ENCODE peak calls at places on chromosomes 12 and 14, in nine cellular contexts. S is pancreas; L is CD8-positive, alpha-beta memory T cell; P is transverse colon; H is K562; R is heart right ventricle; U is A549; B is body of pancreas; E is trophoblast cell. Q is an unnamed sample.

GRCh38 chr12:131250028-131250950 is 296.6 kb downstream of the ADGRD1 start:
- DNase-seq in S (no peak), L (no peak), P (no peak), H (no peak), R (no peak), U (no peak), B (no peak), E (no peak), Q (no peak)

GRCh38 chr12:113286712-113287111 is 48.2 kb downstream of the SLC8B1 start:
- DNase-seq in S (no peak), L (no peak), P (no peak), H (no peak), R (no peak), U (no peak), B (no peak), E (no peak), Q (no peak)

GRCh38 chr12:45989277-45989856 is 1.0 kb downstream of the SCAF11 start:
- DNase-seq in S (no peak), L (no peak), P (no peak), H (no peak), R (no peak), U (peak; percentile 15), B (no peak), E (peak; percentile 55), Q (no peak)

GRCh38 chr12:5733136-5733755 is 211.8 kb downstream of the ANO2 start:
- DNase-seq in S (no peak), L (no peak), P (no peak), H (no peak), R (no peak), U (no peak), B (peak; percentile 67), E (no peak), Q (no peak)

GRCh38 chr14:74510211-74510931 is 16.8 kb downstream of the ISCA2 start:
- DNase-seq in S (peak; percentile 47), L (no peak), P (no peak), H (no peak), R (no peak), U (no peak), B (no peak), E (no peak), Q (no peak)

GRCh38 chr12:42588981-42589464 is 523 bp downstream of the PRICKLE1 start:
- DNase-seq in S (peak; percentile 68), L (no peak), P (peak; percentile 13), H (peak; percentile 15), R (peak; percentile 55), U (peak; percentile 41), B (peak; percentile 33), E (peak; percentile 37), Q (no peak)

GRCh38 chr12:14399871-14400270 is 34.4 kb downstream of the ATF7IP start:
- DNase-seq in S (no peak), L (no peak), P (no peak), H (no peak), R (no peak), U (no peak), B (no peak), E (no peak), Q (no peak)

GRCh38 chr12:11877102-11877826 is 193.5 kb upstream of the BCL2L14 start:
- DNase-seq in S (no peak), L (no peak), P (no peak), H (no peak), R (no peak), U (no peak), B (no peak), E (no peak), Q (no peak)

GRCh38 chr12:32047357-32047828 is 59.3 kb upstream of the BICD1 start:
- DNase-seq in S (no peak), L (no peak), P (no peak), H (peak; percentile 81), R (no peak), U (no peak), B (no peak), E (no peak), Q (no peak)

GRCh38 chr14:100675664-100676063 is 51.0 kb upstream of the DLK1 start:
- DNase-seq in S (no peak), L (no peak), P (no peak), H (no peak), R (no peak), U (no peak), B (no peak), E (no peak), Q (no peak)

GRCh38 chr12:47586952-47587669 is 118.7 kb downstream of the RPAP3 start:
- DNase-seq in S (no peak), L (no peak), P (no peak), H (no peak), R (no peak), U (no peak), B (no peak), E (no peak), Q (no peak)

GRCh38 chr14:78633747-78634146 is 463.6 kb downstream of the NRXN3 start:
- DNase-seq in S (no peak), L (no peak), P (no peak), H (no peak), R (no peak), U (no peak), B (no peak), E (no peak), Q (peak; percentile 18)

GRCh38 chr14:38958589-38958988 is 144.4 kb downstream of the SEC23A start:
- DNase-seq in S (no peak), L (no peak), P (no peak), H (no peak), R (no peak), U (no peak), B (no peak), E (no peak), Q (no peak)

GRCh38 chr12:38906482-38907170 is 1.2 kb upstream of the CPNE8 start:
- DNase-seq in S (peak; percentile 93), L (peak; percentile 32), P (peak; percentile 91), H (peak; percentile 71), R (peak; percentile 87), U (peak; percentile 78), B (peak; percentile 86), E (peak; percentile 84), Q (peak; percentile 27)

GRCh38 chr12:38904932-38905479 is 385 bp downstream of the CPNE8 start:
- DNase-seq in S (peak; percentile 75), L (peak; percentile 13), P (peak; percentile 88), H (peak; percentile 53), R (peak; percentile 85), U (peak; percentile 79), B (peak; percentile 85), E (peak; percentile 99), Q (peak; percentile 35)

GRCh38 chr12:38903596-38903995 is 1.8 kb downstream of the CPNE8 start:
- DNase-seq in S (no peak), L (no peak), P (no peak), H (no peak), R (no peak), U (no peak), B (no peak), E (no peak), Q (no peak)

GRCh38 chr12:38905480-38906351 is at the start of gene CPNE8:
- DNase-seq in S (peak; percentile 81), L (peak; percentile 11), P (peak; percentile 84), H (peak; percentile 62), R (peak; percentile 84), U (peak; percentile 82), B (peak; percentile 77), E (peak; percentile 85), Q (peak; percentile 23)

DNA sequence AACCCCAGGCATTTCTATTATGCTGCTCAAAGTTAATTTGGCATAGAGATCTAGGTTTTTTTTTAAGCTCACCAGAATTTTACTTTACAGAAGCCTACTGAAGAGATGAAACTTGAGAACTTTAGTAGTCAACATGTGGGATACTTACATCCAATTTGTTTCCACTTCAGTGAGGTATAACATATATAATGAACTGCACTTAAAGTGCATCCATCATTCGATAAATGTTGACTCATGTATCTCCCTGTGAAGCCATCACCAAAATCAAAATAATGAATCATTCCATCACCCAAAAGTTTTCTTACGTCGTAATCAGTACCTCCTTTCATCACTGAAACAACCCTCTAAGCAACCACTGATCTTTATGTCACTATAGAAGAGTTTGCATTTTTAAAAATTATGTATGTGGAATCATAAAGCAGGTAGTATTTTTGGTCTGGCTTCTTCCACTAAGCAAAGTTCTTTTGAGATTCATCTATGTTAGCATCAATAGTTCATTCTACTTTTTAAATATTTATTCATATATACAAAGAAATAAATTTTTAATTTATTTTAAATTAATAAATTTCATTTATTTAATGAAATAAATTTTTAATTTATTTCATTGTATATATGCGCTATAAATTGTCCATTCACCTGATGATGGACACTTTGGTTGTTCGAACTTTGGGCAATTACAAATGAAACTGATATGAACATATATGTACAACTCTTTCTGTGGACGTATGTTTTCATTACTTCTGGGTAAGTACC is 2.0 kb upstream of the CPNE8 start:
- DNase-seq in S (no peak), L (no peak), P (no peak), H (no peak), R (no peak), U (no peak), B (no peak), E (no peak), Q (no peak)
- H3K27ac ChIP-seq in S (peak overlapping the region; percentile 92), L (no peak overlapping the region), P (peak overlapping the region; percentile 83), H (no peak overlapping the region), R (peak overlapping the region; percentile 94), U (peak overlapping the region; percentile 85), B (peak overlapping the region; percentile 85), E (no peak overlapping the region), Q (no peak overlapping the region)

GRCh38 chr12:124498178-124498869 is 69.1 kb downstream of the NCOR2 start:
- DNase-seq in S (no peak), L (no peak), P (no peak), H (no peak), R (peak; percentile 21), U (no peak), B (no peak), E (no peak), Q (no peak)
- H3K27ac ChIP-seq in S (peak overlapping the region; percentile 79), L (no peak overlapping the region), P (peak overlapping the region; percentile 70), H (no peak overlapping the region), R (peak overlapping the region; percentile 75), U (no peak overlapping the region), B (peak overlapping the region; percentile 84), E (no peak overlapping the region), Q (peak overlapping the region; percentile 92)

DNA sequence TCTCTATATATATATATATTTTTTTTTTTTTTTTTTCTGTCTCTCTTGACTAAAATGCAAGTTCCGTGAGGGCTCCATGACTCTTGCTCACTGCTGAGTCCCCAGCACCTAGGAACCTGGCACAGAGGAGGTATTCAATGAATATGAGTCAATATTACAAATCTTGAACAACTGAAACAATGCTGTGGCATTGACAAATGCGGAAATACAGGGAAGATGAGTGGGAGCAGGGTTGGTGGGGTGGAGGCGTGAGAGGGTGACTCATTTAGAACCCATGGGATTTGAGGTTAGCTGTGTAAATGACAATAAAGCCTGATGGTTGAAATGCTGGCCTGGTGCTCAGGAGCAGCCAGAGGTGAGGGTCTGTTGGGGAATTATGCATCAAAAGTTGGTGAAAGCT is 121.7 kb upstream of the FUT8 start:
- DNase-seq in S (no peak), L (no peak), P (no peak), H (no peak), R (no peak), U (no peak), B (no peak), E (no peak), Q (no peak)
- H3K27ac ChIP-seq in S (no peak overlapping the region), L (no peak overlapping the region), P (no peak overlapping the region), H (no peak overlapping the region), R (no peak overlapping the region), U (no peak overlapping the region), B (no peak overlapping the region), E (no peak overlapping the region), Q (no peak overlapping the region)

DNA sequence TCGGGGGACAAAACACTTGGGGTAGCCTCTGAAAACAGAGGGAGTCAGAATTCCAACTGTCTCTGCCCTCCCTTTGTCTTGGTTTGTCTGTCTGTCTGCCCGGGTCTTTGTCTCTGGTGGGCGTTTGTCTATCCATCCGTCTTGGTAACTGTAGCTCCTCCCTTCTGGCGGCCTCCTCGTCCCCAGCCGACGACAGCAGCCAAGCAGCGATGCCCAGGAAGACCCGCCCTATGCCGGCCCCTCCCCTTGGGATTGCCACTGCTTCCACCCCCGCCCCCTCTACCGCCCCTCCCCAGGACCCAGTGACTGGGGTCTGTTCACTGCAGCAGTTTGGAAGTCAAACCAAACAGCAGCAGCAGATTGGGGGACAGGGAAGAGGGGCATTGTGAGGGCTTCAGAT is 2.2 kb upstream of the RARG start:
- DNase-seq in S (no peak), L (peak; percentile 27), P (peak; percentile 43), H (no peak), R (peak; percentile 48), U (no peak), B (no peak), E (no peak), Q (no peak)
- H3K27ac ChIP-seq in S (no peak overlapping the region), L (no peak overlapping the region), P (peak overlapping the region; percentile 79), H (no peak overlapping the region), R (no peak overlapping the region), U (no peak overlapping the region), B (no peak overlapping the region), E (no peak overlapping the region), Q (no peak overlapping the region)